ENCODE peak calls at places on chromosomes 6 and 20, in five cellular contexts. J is iris pigment epithelial cell; O is AG04450; R is CD8-positive, alpha-beta memory T cell; E is NCI-H2107. D is an unnamed sample.

GRCh38 chr6:13923527-13924145 is 1.1 kb upstream of the RNF182 start:
- DNase-seq in J (peak), O (no peak), R (no peak), E (no peak), D (no peak)

GRCh38 chr20:50041238-50041915 is 58.6 kb downstream of the SNAI1 start:
- DNase-seq in J (no peak), O (no peak), R (no peak), E (no peak), D (no peak)

GRCh38 chr6:31952140-31952805 is 6.4 kb downstream of the CFB start:
- DNase-seq in J (peak), O (peak), R (no peak), E (no peak), D (no peak)

GRCh38 chr6:137901454-137901853 is 34.4 kb downstream of the TNFAIP3 start:
- DNase-seq in J (no peak), O (no peak), R (no peak), E (no peak), D (no peak)

GRCh38 chr20:37295595-37295994 is 6.1 kb downstream of the MANBAL start:
- DNase-seq in J (no peak), O (no peak), R (no peak), E (peak), D (no peak)

GRCh38 chr20:10855031-10855430 is 181.2 kb upstream of the JAG1 start:
- DNase-seq in J (peak), O (no peak), R (no peak), E (no peak), D (no peak)

GRCh38 chr6:112172540-112172939 is 81.8 kb downstream of the LAMA4 start:
- DNase-seq in J (no peak), O (no peak), R (no peak), E (no peak), D (no peak)

GRCh38 chr6:30926644-30927043 is 5.3 kb downstream of the SFTA2 start:
- DNase-seq in J (peak), O (no peak), R (no peak), E (no peak), D (no peak)

GRCh38 chr6:28880519-28880893 is 43.3 kb downstream of the TRIM27 start:
- DNase-seq in J (no peak), O (no peak), R (no peak), E (no peak), D (no peak)

GRCh38 chr6:136471922-136472321 is 78.3 kb downstream of the MAP7 start:
- DNase-seq in J (no peak), O (no peak), R (no peak), E (no peak), D (no peak)

GRCh38 chr20:20711413-20711812 is 1.0 kb downstream of the RALGAPA2 start:
- DNase-seq in J (no peak), O (no peak), R (peak), E (no peak), D (no peak)

GRCh38 chr6:155524249-155524651 is 68.6 kb upstream of the NOX3 start:
- DNase-seq in J (peak), O (no peak), R (no peak), E (no peak), D (peak)

GRCh38 chr20:7682916-7683315 is 257.3 kb downstream of the HAO1 start:
- DNase-seq in J (no peak), O (no peak), R (no peak), E (no peak), D (no peak)

GRCh38 chr6:157380779-157381561 is at the start of gene ZDHHC14:
- DNase-seq in J (peak), O (peak), R (peak), E (peak), D (peak)

GRCh38 chr20:31707994-31708744 is 14.5 kb downstream of the BCL2L1 start:
- DNase-seq in J (no peak), O (no peak), R (no peak), E (peak), D (no peak)

GRCh38 chr20:19741914-19742313 is 16.1 kb upstream of the RIN2 start:
- DNase-seq in J (no peak), O (no peak), R (no peak), E (no peak), D (no peak)

GRCh38 chr6:129276986-129277385 is 394.0 kb downstream of the LAMA2 start:
- DNase-seq in J (no peak), O (no peak), R (no peak), E (no peak), D (no peak)

GRCh38 chr20:16378712-16379111 is 194.5 kb downstream of the KIF16B start:
- DNase-seq in J (no peak), O (no peak), R (no peak), E (no peak), D (no peak)

GRCh38 chr6:31114540-31114876 is at the start of gene PSORS1C1:
- DNase-seq in J (peak), O (peak), R (no peak), E (no peak), D (peak)

GRCh38 chr6:125974214-125974866 is 12.0 kb upstream of the TRMT11 start:
- DNase-seq in J (peak), O (no peak), R (peak), E (no peak), D (no peak)

GRCh38 chr6:47484616-47485015 is 7.0 kb downstream of the CD2AP start:
- DNase-seq in J (peak), O (peak), R (no peak), E (no peak), D (peak)

GRCh38 chr6:145028144-145028818 is 707.0 kb downstream of the EPM2A start:
- DNase-seq in J (peak), O (no peak), R (no peak), E (no peak), D (no peak)

GRCh38 chr20:23603321-23603720 is 2.4 kb downstream of the CST9 start:
- DNase-seq in J (no peak), O (no peak), R (no peak), E (no peak), D (no peak)

GRCh38 chr20:24747881-24748595 is 201.0 kb upstream of the CST7 start:
- DNase-seq in J (no peak), O (no peak), R (no peak), E (no peak), D (no peak)

GRCh38 chr20:3813758-3814581 is 6.4 kb upstream of the AP5S1 start:
- DNase-seq in J (no peak), O (no peak), R (peak), E (no peak), D (no peak)

GRCh38 chr6:143620461-143620860 is 57.3 kb upstream of the PHACTR2 start:
- DNase-seq in J (peak), O (no peak), R (no peak), E (no peak), D (no peak)

GRCh38 chr6:139029470-139030210 is 1.1 kb downstream of the ABRACL start:
- DNase-seq in J (peak), O (peak), R (no peak), E (no peak), D (no peak)

GRCh38 chr20:14477125-14477524 is 139.7 kb upstream of the FLRT3 start:
- DNase-seq in J (peak), O (peak), R (no peak), E (no peak), D (no peak)

GRCh38 chr6:12386816-12387215 is 96.7 kb downstream of the EDN1 start:
- DNase-seq in J (peak), O (no peak), R (no peak), E (no peak), D (no peak)

GRCh38 chr6:56292505-56293181 is 45.3 kb upstream of the COL21A1 start:
- DNase-seq in J (peak), O (peak), R (no peak), E (no peak), D (peak)

GRCh38 chr6:117165921-117166499 is 99.3 kb upstream of the VGLL2 start:
- DNase-seq in J (no peak), O (no peak), R (no peak), E (no peak), D (no peak)

GRCh38 chr6:73290435-73290834 is 27.4 kb upstream of the KHDC1 start:
- DNase-seq in J (no peak), O (no peak), R (no peak), E (no peak), D (no peak)

GRCh38 chr20:54043044-54043967 is 27.1 kb downstream of the BCAS1 start:
- DNase-seq in J (no peak), O (no peak), R (no peak), E (no peak), D (peak)

GRCh38 chr6:80182291-80182690 is 75.8 kb downstream of the BCKDHB start:
- DNase-seq in J (peak), O (peak), R (no peak), E (no peak), D (no peak)

D was measured in AG09309.